ENCODE peak calls at places on chromosomes 2 and 18, in ten cellular contexts. W is right cardiac atrium, Q is neuronal stem cell, T is PC-3, F is endothelial cell of umbilical vein, S is MM.1S, I is DND-41, O is A549, K is neural progenitor cell, A is body of pancreas. U is an unnamed sample. For H3K4me1, the result is how much of the 10 kb centered on the place peaks cover.

GRCh38 chr18:59446012-59446411 is 86.9 kb upstream of the LMAN1 start:
- DNase-seq in S (no peak), T (no peak), Q (peak), W (no peak), K (peak), I (no peak), O (no peak), F (no peak), A (no peak), U (no peak)

GRCh38 chr18:7023581-7023980 is 94.0 kb downstream of the LAMA1 start:
- DNase-seq in S (no peak), A (no peak), I (no peak), Q (no peak), F (no peak), W (no peak), O (no peak), T (no peak), K (no peak), U (no peak)

GRCh38 chr2:26639685-26640240 is 1.4 kb downstream of the CIB4 start:
- DNase-seq in T (no peak), O (no peak), S (no peak), W (no peak), F (no peak), Q (no peak), I (no peak), A (no peak), K (no peak), U (no peak)

GRCh38 chr2:159574246-159574645 is 42.1 kb downstream of the BAZ2B start:
- DNase-seq in K (no peak), T (no peak), Q (no peak), A (no peak), W (no peak), S (no peak), F (no peak), O (no peak), I (no peak), U (no peak)

GRCh38 chr18:79609841-79610281 is 69.7 kb upstream of the CTDP1 start:
- DNase-seq in F (no peak), W (peak), A (no peak), Q (no peak), I (no peak), K (no peak), S (no peak), T (no peak), O (no peak), U (no peak)

GRCh38 chr2:218290316-218291261 is 1.7 kb downstream of the TMBIM1 start:
- DNase-seq in F (no peak), K (no peak), I (peak), T (no peak), A (no peak), Q (no peak), W (peak), S (peak), O (no peak), U (peak)

GRCh38 chr2:105883911-105884694 is 139.4 kb downstream of the NCK2 start:
- DNase-seq in F (no peak), K (no peak), Q (no peak), I (no peak), W (no peak), T (no peak), S (no peak), O (no peak), A (no peak), U (no peak)

GRCh38 chr18:9722691-9723090 is 14.6 kb downstream of the RAB31 start:
- DNase-seq in A (peak), Q (no peak), K (no peak), W (no peak), O (no peak), F (no peak), T (peak), S (no peak), I (no peak), U (peak)

GRCh38 chr2:28729698-28730097 is 21.9 kb upstream of the PPP1CB start:
- DNase-seq in A (no peak), Q (no peak), W (no peak), T (peak), F (no peak), K (no peak), I (no peak), S (no peak), O (no peak), U (no peak)

GRCh38 chr2:75464348-75464946 is 96.3 kb downstream of the EVA1A start:
- DNase-seq in T (peak), K (no peak), I (peak), A (peak), S (no peak), Q (no peak), W (no peak), F (peak), O (peak), U (no peak)

GRCh38 chr2:239268082-239268481 is 132.7 kb downstream of the HDAC4 start:
- DNase-seq in F (peak), Q (no peak), T (peak), A (peak), K (no peak), W (peak), O (peak), S (no peak), I (no peak), U (peak)

GRCh38 chr2:235026649-235027557 is 75.1 kb downstream of the SH3BP4 start:
- DNase-seq in T (peak), I (no peak), F (peak), S (no peak), W (peak), O (peak), Q (no peak), A (peak), K (no peak), U (peak)

GRCh38 chr18:67766930-67767329 is 250.4 kb upstream of the DSEL start:
- DNase-seq in A (no peak), S (no peak), K (no peak), Q (no peak), F (peak), I (no peak), W (no peak), O (peak), T (peak), U (no peak)

GRCh38 chr2:237312021-237312755 is 101.8 kb downstream of the COL6A3 start:
- DNase-seq in K (no peak), W (no peak), O (no peak), F (no peak), A (no peak), I (no peak), T (no peak), S (no peak), Q (no peak), U (no peak)

GRCh38 chr2:37670378-37671012 is 947 bp downstream of the CDC42EP3 start:
- DNase-seq in O (no peak), T (no peak), A (no peak), Q (no peak), I (no peak), F (peak), S (peak), K (peak), W (peak), U (no peak)

GRCh38 chr2:112152476-112153178 is 14.4 kb downstream of the FBLN7 start:
- DNase-seq in S (no peak), A (no peak), Q (no peak), I (no peak), K (no peak), W (no peak), T (no peak), O (no peak), F (no peak), U (no peak)

GRCh38 chr2:26018184-26018716 is 15.6 kb upstream of the RAB10 start:
- DNase-seq in A (peak), I (no peak), T (peak), W (peak), F (peak), S (peak), O (peak), Q (no peak), K (peak), U (peak)

GRCh38 chr2:138324068-138324771 is 177.3 kb upstream of the SPOPL start:
- DNase-seq in O (no peak), Q (no peak), A (no peak), W (no peak), K (no peak), F (no peak), T (peak), I (no peak), S (no peak), U (no peak)

GRCh38 chr18:21660078-21660477 is 44.5 kb downstream of the ABHD3 start:
- DNase-seq in I (no peak), S (no peak), O (no peak), A (no peak), Q (no peak), T (no peak), W (no peak), K (no peak), F (no peak), U (no peak)

GRCh38 chr18:45666520-45666919 is 51.2 kb downstream of the SLC14A2 start:
- DNase-seq in F (no peak), Q (no peak), K (no peak), O (no peak), W (no peak), T (no peak), A (no peak), S (peak), I (peak), U (peak)

GRCh38 chr2:144217853-144218633 is 301.9 kb downstream of the ZEB2 start:
- DNase-seq in I (no peak), A (no peak), K (no peak), O (no peak), W (no peak), T (peak), S (no peak), Q (no peak), F (no peak), U (peak)

GRCh38 chr2:207274541-207274940 is 108.8 kb upstream of the KLF7 start:
- DNase-seq in A (no peak), O (no peak), W (no peak), Q (no peak), F (peak), S (no peak), T (no peak), K (no peak), I (no peak), U (no peak)

GRCh38 chr2:207593277-207593676 is 31.9 kb downstream of the METTL21A start:
- DNase-seq in F (no peak), T (no peak), I (no peak), O (no peak), W (no peak), Q (no peak), S (no peak), A (no peak), K (no peak), U (no peak)

GRCh38 chr2:70776266-70776665 is 8.3 kb upstream of the ADD2 start:
- DNase-seq in K (no peak), W (no peak), I (no peak), Q (no peak), T (no peak), F (no peak), O (no peak), A (no peak), S (no peak), U (no peak)

GRCh38 chr18:75112486-75113096 is 96.3 kb downstream of the PTGR3 start:
- DNase-seq in W (no peak), S (no peak), Q (no peak), O (no peak), I (no peak), F (no peak), A (no peak), T (no peak), K (no peak), U (no peak)

GRCh38 chr18:21826196-21826595 is 85.6 kb downstream of the MIB1 start:
- DNase-seq in S (peak), F (peak), O (no peak), W (no peak), T (peak), K (peak), I (no peak), Q (no peak), A (no peak), U (no peak)

GRCh38 chr2:129011466-129012061 is 692.9 kb upstream of the HS6ST1 start:
- DNase-seq in Q (no peak), F (no peak), S (no peak), T (no peak), W (no peak), K (no peak), I (peak), O (no peak), A (no peak), U (no peak)

GRCh38 chr2:234996467-234997270 is 44.9 kb downstream of the SH3BP4 start:
- DNase-seq in W (peak), F (peak), O (peak), S (no peak), Q (peak), A (no peak), I (no peak), T (peak), K (peak), U (no peak)

GRCh38 chr2:122078451-122078850 is 323.0 kb downstream of the TSN start:
- DNase-seq in Q (no peak), A (no peak), I (no peak), K (no peak), W (no peak), O (no peak), T (no peak), F (no peak), S (no peak), U (no peak)

GRCh38 chr18:59729781-59730180 is 32.6 kb upstream of the CCBE1 start:
- DNase-seq in F (no peak), T (peak), O (peak), W (no peak), S (no peak), K (no peak), Q (no peak), A (no peak), I (no peak), U (no peak)

GRCh38 chr2:47767497-47767844 is 15.5 kb upstream of the MSH6 start:
- DNase-seq in K (no peak), S (no peak), W (no peak), A (no peak), Q (no peak), F (no peak), T (no peak), O (no peak), I (no peak), U (no peak)

GRCh38 chr2:191015229-191015628 is 1.3 kb upstream of the STAT1 start:
- DNase-seq in T (no peak), K (no peak), O (no peak), I (no peak), W (no peak), Q (no peak), A (no peak), S (peak), F (no peak), U (no peak)
- H3K4me1 ChIP-seq in T (under half), K (under half), O (under half), I (under half), W (under half), Q (under half), A (under half), S (under half), F (under half), U (under half)

DNA sequence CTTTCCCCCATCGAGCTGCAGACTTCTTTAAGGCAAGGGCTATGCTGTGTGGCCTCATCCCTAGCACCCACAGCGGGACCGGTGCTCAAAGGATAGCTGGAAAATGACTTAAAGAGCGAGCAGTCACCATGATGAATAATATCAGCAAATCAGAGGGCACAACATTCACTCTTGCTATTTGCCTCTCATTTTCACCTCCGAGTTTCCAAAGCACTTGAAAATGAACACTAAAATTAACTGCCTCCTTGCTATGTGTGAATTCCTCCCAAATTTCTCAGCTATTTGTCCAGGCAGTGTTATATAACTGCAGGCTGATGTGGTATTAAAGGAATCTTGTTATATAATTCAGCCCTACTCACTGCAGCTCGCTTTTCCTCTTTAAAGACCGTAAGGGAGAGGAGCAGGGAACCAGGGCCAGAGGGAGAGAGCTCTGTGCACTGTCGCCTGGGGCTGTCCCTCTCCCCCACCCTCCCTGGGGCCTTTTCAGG is 1.5 kb downstream of the CYS1 start:
- DNase-seq in T (no peak), S (no peak), K (no peak), I (no peak), F (no peak), O (no peak), W (no peak), Q (no peak), A (no peak), U (no peak)
- H3K27ac ChIP-seq in T (no peak), S (no peak), K (no peak), I (no peak), F (no peak), O (no peak), W (peak), Q (no peak), A (peak), U (peak)

GRCh38 chr2:150479075-150479915 is 8.2 kb downstream of the RND3 start:
- DNase-seq in T (peak), K (no peak), Q (no peak), O (no peak), I (no peak), A (no peak), F (peak), S (no peak), W (no peak), U (no peak)

GRCh38 chr2:150478206-150478974 is 9.1 kb downstream of the RND3 start:
- DNase-seq in W (no peak), I (no peak), T (peak), K (peak), F (peak), S (no peak), A (no peak), O (no peak), Q (peak), U (no peak)

GRCh38 chr2:150480971-150481830 is 6.3 kb downstream of the RND3 start:
- DNase-seq in I (no peak), O (no peak), Q (no peak), S (no peak), K (no peak), F (peak), A (no peak), W (no peak), T (peak), U (no peak)

GRCh38 chr2:150482111-150482510 is 5.4 kb downstream of the RND3 start:
- DNase-seq in A (no peak), T (peak), O (no peak), F (peak), K (no peak), S (no peak), Q (no peak), W (no peak), I (no peak), U (no peak)

DNA sequence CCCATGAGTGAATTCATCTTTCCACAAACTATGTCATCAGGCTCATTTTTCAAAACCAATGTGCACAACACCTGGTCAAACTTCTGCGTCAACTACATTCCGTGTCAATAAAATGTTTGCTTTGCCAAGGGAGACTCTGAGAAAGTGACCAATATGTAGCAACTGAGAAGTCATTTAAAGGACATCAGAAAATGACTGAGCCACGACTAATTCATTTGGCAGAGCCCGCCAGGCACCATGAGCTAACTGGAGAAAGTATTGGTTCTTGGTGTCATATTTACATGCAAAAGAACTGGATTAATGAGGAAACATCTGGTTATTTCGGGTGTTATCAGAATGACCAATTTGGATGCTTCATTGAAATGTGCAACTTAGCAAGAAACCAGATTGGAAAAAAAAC is 7.2 kb downstream of the RND3 start:
- DNase-seq in O (no peak), K (no peak), A (no peak), I (no peak), F (peak), Q (no peak), T (peak), S (no peak), W (no peak), U (no peak)
- H3K4me1 ChIP-seq in O (half or more), K (under half), A (under half), I (under half), F (half or more), Q (under half), T (half or more), S (under half), W (under half), U (under half)

DNA sequence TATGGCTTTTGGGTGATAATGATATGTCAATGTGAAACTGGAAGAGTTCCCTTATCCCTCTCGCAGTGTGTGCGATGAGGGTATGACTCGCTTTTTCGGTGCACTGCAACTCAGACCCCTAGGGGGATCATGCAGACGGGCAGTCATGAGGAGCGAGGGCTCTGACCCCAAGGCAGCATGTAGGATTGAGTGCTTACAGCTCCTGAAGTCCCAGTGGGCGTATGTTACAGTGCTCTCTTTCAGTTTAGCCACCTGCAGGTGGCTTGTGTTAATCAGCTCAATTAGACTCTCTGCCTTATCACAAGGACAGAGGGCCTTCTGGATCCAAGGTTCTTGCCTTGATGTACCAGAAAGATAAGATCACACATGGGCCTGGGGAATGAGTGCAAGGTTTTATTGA is 1269.9 kb upstream of the GYPC start:
- DNase-seq in K (peak), Q (no peak), A (no peak), S (no peak), T (no peak), F (no peak), I (no peak), O (peak), W (no peak), U (no peak)
- H3K27ac ChIP-seq in K (no peak), Q (no peak), A (no peak), S (no peak), T (no peak), F (no peak), I (no peak), O (no peak), W (no peak), U (no peak)